ENCODE peak calls at places on chromosomes 7 and 10, in five cellular contexts. One of them, this sample, is unnamed.

GRCh38 chr7:100489824-100490223 is 6.1 kb downstream of the NYAP1 start:
- DNase-seq in NCI-H524: peak
- DNase-seq in breast epithelium: no peak
- DNase-seq in cardiac septum: no peak
- DNase-seq in naive thymus-derived CD8-positive, alpha-beta T cell: no peak
- DNase-seq in this sample: no peak

GRCh38 chr10:17394854-17395253 is 59.5 kb downstream of the ST8SIA6 start:
- DNase-seq in NCI-H524: no peak
- DNase-seq in breast epithelium: no peak
- DNase-seq in cardiac septum: no peak
- DNase-seq in naive thymus-derived CD8-positive, alpha-beta T cell: no peak
- DNase-seq in this sample: no peak

GRCh38 chr7:149232362-149232761 is 7.1 kb upstream of the ZNF212 start:
- DNase-seq in NCI-H524: no peak
- DNase-seq in breast epithelium: no peak
- DNase-seq in cardiac septum: no peak
- DNase-seq in naive thymus-derived CD8-positive, alpha-beta T cell: no peak
- DNase-seq in this sample: no peak

GRCh38 chr7:155206286-155207020 is 91.2 kb upstream of the INSIG1 start:
- DNase-seq in NCI-H524: no peak
- DNase-seq in breast epithelium: no peak
- DNase-seq in cardiac septum: peak
- DNase-seq in naive thymus-derived CD8-positive, alpha-beta T cell: peak
- DNase-seq in this sample: peak

GRCh38 chr10:119849031-119849789 is 23.4 kb downstream of the MCMBP start:
- DNase-seq in NCI-H524: no peak
- DNase-seq in breast epithelium: no peak
- DNase-seq in cardiac septum: no peak
- DNase-seq in naive thymus-derived CD8-positive, alpha-beta T cell: no peak
- DNase-seq in this sample: no peak

GRCh38 chr7:121428857-121429489 is 32.9 kb upstream of the FAM3C start:
- DNase-seq in NCI-H524: no peak
- DNase-seq in breast epithelium: no peak
- DNase-seq in cardiac septum: no peak
- DNase-seq in naive thymus-derived CD8-positive, alpha-beta T cell: no peak
- DNase-seq in this sample: no peak

GRCh38 chr7:27106181-27106905 is 3.9 kb upstream of the HOXA2 start:
- DNase-seq in NCI-H524: peak
- DNase-seq in breast epithelium: no peak
- DNase-seq in cardiac septum: peak
- DNase-seq in naive thymus-derived CD8-positive, alpha-beta T cell: no peak
- DNase-seq in this sample: no peak

GRCh38 chr10:118793545-118793944 is 38.8 kb upstream of the CACUL1 start:
- DNase-seq in NCI-H524: no peak
- DNase-seq in breast epithelium: peak
- DNase-seq in cardiac septum: peak
- DNase-seq in naive thymus-derived CD8-positive, alpha-beta T cell: no peak
- DNase-seq in this sample: no peak

GRCh38 chr10:104274762-104275721 is 6.1 kb downstream of the GSTO2 start:
- DNase-seq in NCI-H524: no peak
- DNase-seq in breast epithelium: no peak
- DNase-seq in cardiac septum: no peak
- DNase-seq in naive thymus-derived CD8-positive, alpha-beta T cell: peak
- DNase-seq in this sample: peak

GRCh38 chr10:85902046-85902445 is 464.5 kb downstream of the GRID1 start:
- DNase-seq in NCI-H524: no peak
- DNase-seq in breast epithelium: no peak
- DNase-seq in cardiac septum: no peak
- DNase-seq in naive thymus-derived CD8-positive, alpha-beta T cell: no peak
- DNase-seq in this sample: no peak

GRCh38 chr7:80277434-80278427 is 143.1 kb downstream of the GNAI1 start:
- DNase-seq in NCI-H524: no peak
- DNase-seq in breast epithelium: no peak
- DNase-seq in cardiac septum: no peak
- DNase-seq in naive thymus-derived CD8-positive, alpha-beta T cell: no peak
- DNase-seq in this sample: no peak

GRCh38 chr7:39633563-39634550 is 10.5 kb downstream of the RALA start:
- DNase-seq in NCI-H524: no peak
- DNase-seq in breast epithelium: no peak
- DNase-seq in cardiac septum: no peak
- DNase-seq in naive thymus-derived CD8-positive, alpha-beta T cell: peak
- DNase-seq in this sample: peak

GRCh38 chr10:77575271-77576006 is 62.2 kb downstream of the KCNMA1 start:
- DNase-seq in NCI-H524: no peak
- DNase-seq in breast epithelium: no peak
- DNase-seq in cardiac septum: peak
- DNase-seq in naive thymus-derived CD8-positive, alpha-beta T cell: no peak
- DNase-seq in this sample: no peak

GRCh38 chr7:149776848-149777407 is 3.5 kb upstream of the ZNF467 start:
- DNase-seq in NCI-H524: no peak
- DNase-seq in breast epithelium: no peak
- DNase-seq in cardiac septum: no peak
- DNase-seq in naive thymus-derived CD8-positive, alpha-beta T cell: no peak
- DNase-seq in this sample: no peak

GRCh38 chr7:128869138-128869943 is 6.7 kb downstream of the ATP6V1F start:
- DNase-seq in NCI-H524: peak
- DNase-seq in breast epithelium: no peak
- DNase-seq in cardiac septum: no peak
- DNase-seq in naive thymus-derived CD8-positive, alpha-beta T cell: peak
- DNase-seq in this sample: peak

GRCh38 chr7:74427974-74428373 is 25.7 kb upstream of the GTF2IRD1 start:
- DNase-seq in NCI-H524: no peak
- DNase-seq in breast epithelium: no peak
- DNase-seq in cardiac septum: no peak
- DNase-seq in naive thymus-derived CD8-positive, alpha-beta T cell: no peak
- DNase-seq in this sample: no peak

GRCh38 chr10:1665681-1666080 is 71.6 kb downstream of the ADARB2 start:
- DNase-seq in NCI-H524: no peak
- DNase-seq in breast epithelium: no peak
- DNase-seq in cardiac septum: no peak
- DNase-seq in naive thymus-derived CD8-positive, alpha-beta T cell: no peak
- DNase-seq in this sample: no peak

GRCh38 chr10:25078659-25079429 is 62.4 kb downstream of the THNSL1 start:
- DNase-seq in NCI-H524: no peak
- DNase-seq in breast epithelium: no peak
- DNase-seq in cardiac septum: no peak
- DNase-seq in naive thymus-derived CD8-positive, alpha-beta T cell: no peak
- DNase-seq in this sample: no peak

GRCh38 chr7:26153246-26153822 is 1.3 kb downstream of the NFE2L3 start:
- DNase-seq in NCI-H524: no peak
- DNase-seq in breast epithelium: no peak
- DNase-seq in cardiac septum: no peak
- DNase-seq in naive thymus-derived CD8-positive, alpha-beta T cell: no peak
- DNase-seq in this sample: no peak

GRCh38 chr10:7315906-7316305 is 94.9 kb downstream of the SFMBT2 start:
- DNase-seq in NCI-H524: no peak
- DNase-seq in breast epithelium: no peak
- DNase-seq in cardiac septum: no peak
- DNase-seq in naive thymus-derived CD8-positive, alpha-beta T cell: no peak
- DNase-seq in this sample: no peak

GRCh38 chr7:130458256-130458655 is 17.4 kb upstream of the CEP41 start:
- DNase-seq in NCI-H524: no peak
- DNase-seq in breast epithelium: no peak
- DNase-seq in cardiac septum: no peak
- DNase-seq in naive thymus-derived CD8-positive, alpha-beta T cell: no peak
- DNase-seq in this sample: no peak

GRCh38 chr10:86938260-86938659 is 19.2 kb downstream of the MMRN2 start:
- DNase-seq in NCI-H524: no peak
- DNase-seq in breast epithelium: peak
- DNase-seq in cardiac septum: no peak
- DNase-seq in naive thymus-derived CD8-positive, alpha-beta T cell: no peak
- DNase-seq in this sample: no peak

GRCh38 chr7:5248201-5248885 is 34.4 kb upstream of the SLC29A4 start:
- DNase-seq in NCI-H524: peak
- DNase-seq in breast epithelium: peak
- DNase-seq in cardiac septum: no peak
- DNase-seq in naive thymus-derived CD8-positive, alpha-beta T cell: no peak
- DNase-seq in this sample: no peak

GRCh38 chr10:53840668-53841067 is 960.4 kb downstream of the PCDH15 start:
- DNase-seq in NCI-H524: no peak
- DNase-seq in breast epithelium: no peak
- DNase-seq in cardiac septum: no peak
- DNase-seq in naive thymus-derived CD8-positive, alpha-beta T cell: no peak
- DNase-seq in this sample: no peak

GRCh38 chr10:97081621-97082235 is 104.0 kb downstream of the SLIT1 start:
- DNase-seq in NCI-H524: no peak
- DNase-seq in breast epithelium: no peak
- DNase-seq in cardiac septum: no peak
- DNase-seq in naive thymus-derived CD8-positive, alpha-beta T cell: peak
- DNase-seq in this sample: peak

GRCh38 chr10:91424016-91424415 is 13.9 kb downstream of the HECTD2 start:
- DNase-seq in NCI-H524: no peak
- DNase-seq in breast epithelium: no peak
- DNase-seq in cardiac septum: no peak
- DNase-seq in naive thymus-derived CD8-positive, alpha-beta T cell: no peak
- DNase-seq in this sample: no peak

GRCh38 chr7:129950191-129950940 is 2.4 kb downstream of the UBE2H start:
- DNase-seq in NCI-H524: no peak
- DNase-seq in breast epithelium: no peak
- DNase-seq in cardiac septum: peak
- DNase-seq in naive thymus-derived CD8-positive, alpha-beta T cell: peak
- DNase-seq in this sample: no peak

GRCh38 chr10:73159038-73159648 is 8.7 kb downstream of the ECD start:
- DNase-seq in NCI-H524: no peak
- DNase-seq in breast epithelium: no peak
- DNase-seq in cardiac septum: no peak
- DNase-seq in naive thymus-derived CD8-positive, alpha-beta T cell: peak
- DNase-seq in this sample: peak

GRCh38 chr10:3424102-3424803 is 251.7 kb upstream of the PITRM1 start:
- DNase-seq in NCI-H524: no peak
- DNase-seq in breast epithelium: no peak
- DNase-seq in cardiac septum: no peak
- DNase-seq in naive thymus-derived CD8-positive, alpha-beta T cell: no peak
- DNase-seq in this sample: no peak

GRCh38 chr10:102435529-102436233 is 3.3 kb upstream of the CUEDC2 start:
- DNase-seq in NCI-H524: no peak
- DNase-seq in breast epithelium: no peak
- DNase-seq in cardiac septum: no peak
- DNase-seq in naive thymus-derived CD8-positive, alpha-beta T cell: peak
- DNase-seq in this sample: peak

GRCh38 chr7:95897557-95898183 is 125.3 kb downstream of the DYNC1I1 start:
- DNase-seq in NCI-H524: no peak
- DNase-seq in breast epithelium: no peak
- DNase-seq in cardiac septum: no peak
- DNase-seq in naive thymus-derived CD8-positive, alpha-beta T cell: no peak
- DNase-seq in this sample: no peak

GRCh38 chr10:5948999-5949759 is 28.2 kb downstream of the IL15RA start:
- DNase-seq in NCI-H524: no peak
- DNase-seq in breast epithelium: peak
- DNase-seq in cardiac septum: no peak
- DNase-seq in naive thymus-derived CD8-positive, alpha-beta T cell: peak
- DNase-seq in this sample: no peak

GRCh38 chr7:80622531-80622930 is 15.9 kb upstream of the CD36 start:
- DNase-seq in NCI-H524: no peak
- DNase-seq in breast epithelium: no peak
- DNase-seq in cardiac septum: no peak
- DNase-seq in naive thymus-derived CD8-positive, alpha-beta T cell: no peak
- DNase-seq in this sample: no peak

GRCh38 chr10:61994404-61995031 is 93.0 kb downstream of the ARID5B start:
- DNase-seq in NCI-H524: no peak
- DNase-seq in breast epithelium: no peak
- DNase-seq in cardiac septum: no peak
- DNase-seq in naive thymus-derived CD8-positive, alpha-beta T cell: no peak
- DNase-seq in this sample: no peak

GRCh38 chr7:46725838-46726237 is 804.8 kb upstream of the IGFBP3 start:
- DNase-seq in NCI-H524: no peak
- DNase-seq in breast epithelium: no peak
- DNase-seq in cardiac septum: no peak
- DNase-seq in naive thymus-derived CD8-positive, alpha-beta T cell: no peak
- DNase-seq in this sample: no peak